ENCODE peak calls at places on chromosomes 6 and 20, in eight cellular contexts. M is GM12865, Q is AG10803, B is BJ, O is AG09309, T is AG04450, Y is fibroblast of lung, S is right lobe of liver. K is an unnamed sample.

GRCh38 chr6:159862103-159862502 is 28.7 kb upstream of the MAS1 start:
- DNase-seq in T (no peak), M (no peak), Q (no peak), O (no peak), Y (no peak), B (no peak), S (no peak), K (no peak)

GRCh38 chr6:155313602-155314091 is 637 bp downstream of the TFB1M start:
- DNase-seq in M (peak; percentile 44), Q (peak; percentile 7), Y (peak; percentile 10), T (no peak), S (no peak), O (no peak), B (no peak), K (peak; percentile 1)

GRCh38 chr20:17928211-17928611 is 40.4 kb downstream of the SNX5 start:
- DNase-seq in T (no peak), M (no peak), Y (no peak), Q (no peak), B (no peak), O (no peak), S (no peak), K (no peak)

GRCh38 chr20:4726710-4727391 is 5.1 kb downstream of the PRND start:
- DNase-seq in T (peak; percentile 36), O (peak; percentile 66), Y (peak; percentile 72), Q (peak; percentile 70), B (peak; percentile 64), S (no peak), M (peak; percentile 60), K (no peak)

GRCh38 chr20:11246251-11246775 is 572.5 kb upstream of the JAG1 start:
- DNase-seq in O (no peak), B (no peak), T (no peak), S (no peak), M (no peak), Y (no peak), Q (no peak), K (no peak)

GRCh38 chr20:1336699-1337387 is 7.9 kb upstream of the SDCBP2 start:
- DNase-seq in Q (peak; percentile 31), O (no peak), S (peak; percentile 78), T (no peak), B (no peak), Y (peak; percentile 57), M (no peak), K (no peak)

GRCh38 chr6:1498491-1499113 is 109.2 kb downstream of the FOXF2 start:
- DNase-seq in Q (peak; percentile 34), O (no peak), S (no peak), Y (no peak), M (no peak), B (no peak), T (no peak), K (no peak)

GRCh38 chr6:683742-684440 is 9.0 kb downstream of the EXOC2 start:
- DNase-seq in Q (peak; percentile 74), M (no peak), S (no peak), Y (peak; percentile 95), B (no peak), T (peak; percentile 79), O (no peak), K (no peak)

GRCh38 chr6:43801489-43802181 is 31.6 kb downstream of the VEGFA start:
- DNase-seq in O (no peak), Y (no peak), S (peak; percentile 83), Q (no peak), B (no peak), T (no peak), M (no peak), K (no peak)

GRCh38 chr20:50292324-50293243 is 102.0 kb downstream of the CEBPB start:
- DNase-seq in S (peak; percentile 98), T (peak; percentile 93), Q (peak; percentile 97), M (no peak), O (peak; percentile 94), B (peak; percentile 71), Y (peak; percentile 97), K (peak; percentile 66)

GRCh38 chr6:5151955-5152401 is 66.8 kb downstream of the PPP1R3G start:
- DNase-seq in S (no peak), O (peak; percentile 66), T (peak; percentile 18), B (peak; percentile 39), M (no peak), Q (peak; percentile 87), Y (peak; percentile 88), K (no peak)

GRCh38 chr6:101722481-101722880 is 329.0 kb downstream of the GRIK2 start:
- DNase-seq in S (no peak), B (no peak), T (no peak), Y (peak; percentile 0), O (no peak), Q (peak; percentile 37), M (no peak), K (no peak)

GRCh38 chr20:17456226-17456625 is 75.0 kb downstream of the BFSP1 start:
- DNase-seq in M (no peak), O (no peak), Q (no peak), Y (no peak), S (no peak), B (no peak), T (no peak), K (no peak)

GRCh38 chr20:50308513-50309279 is 118.1 kb downstream of the CEBPB start:
- DNase-seq in O (peak; percentile 98), B (peak; percentile 90), M (no peak), Y (peak; percentile 99), S (peak; percentile 96), Q (peak; percentile 100), T (peak; percentile 98), K (peak; percentile 80)

DNA sequence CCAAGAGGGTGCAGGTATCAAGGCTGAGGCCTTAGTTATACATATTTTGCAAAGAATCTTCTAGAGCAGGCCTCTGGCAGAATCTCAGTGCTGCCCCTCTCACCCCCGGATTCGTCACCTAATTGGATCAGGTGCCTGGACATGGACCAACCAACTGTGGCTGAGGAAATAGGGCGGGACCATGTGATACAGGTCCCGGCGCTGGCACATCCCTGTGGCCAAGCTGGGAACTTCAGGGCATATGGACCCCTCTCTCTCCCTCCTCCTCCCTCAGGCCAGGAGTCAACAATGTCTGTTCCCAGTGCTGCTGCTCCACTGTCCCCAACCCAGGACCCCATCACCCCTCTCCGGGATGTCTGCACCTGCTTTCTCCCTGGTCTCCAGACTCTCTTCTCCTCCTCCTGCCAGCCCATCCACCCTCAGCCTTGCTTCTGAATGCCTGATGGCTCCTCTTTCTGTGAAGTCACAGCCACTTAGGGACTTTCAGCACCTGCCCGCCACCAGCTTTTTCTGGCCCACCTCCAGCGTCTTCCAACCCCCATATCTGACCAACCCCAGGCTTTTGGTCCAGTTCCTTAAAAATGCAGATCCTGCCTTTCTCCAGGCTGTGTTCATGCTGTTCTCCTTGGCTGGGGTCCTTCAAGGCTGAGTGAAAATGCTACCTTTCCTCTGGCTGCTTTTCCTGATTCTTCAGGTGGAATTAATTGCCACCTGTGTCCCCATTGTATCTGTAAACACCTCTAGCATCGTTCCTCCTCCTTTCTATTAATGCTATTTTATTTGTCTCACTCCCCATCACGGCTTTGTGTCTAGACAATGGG is 19.0 kb upstream of the MLN start:
- DNase-seq in O (no peak), T (no peak), Y (no peak), S (no peak), Q (no peak), M (peak; percentile 18), B (no peak), K (no peak)
- TF ChIP-seq CTCF in O (peak; percentile 32), T (peak; percentile 36), Y (no peak), S (no peak), Q (peak; percentile 24), M (no peak), B (peak; percentile 27), K (peak; percentile 26)

DNA sequence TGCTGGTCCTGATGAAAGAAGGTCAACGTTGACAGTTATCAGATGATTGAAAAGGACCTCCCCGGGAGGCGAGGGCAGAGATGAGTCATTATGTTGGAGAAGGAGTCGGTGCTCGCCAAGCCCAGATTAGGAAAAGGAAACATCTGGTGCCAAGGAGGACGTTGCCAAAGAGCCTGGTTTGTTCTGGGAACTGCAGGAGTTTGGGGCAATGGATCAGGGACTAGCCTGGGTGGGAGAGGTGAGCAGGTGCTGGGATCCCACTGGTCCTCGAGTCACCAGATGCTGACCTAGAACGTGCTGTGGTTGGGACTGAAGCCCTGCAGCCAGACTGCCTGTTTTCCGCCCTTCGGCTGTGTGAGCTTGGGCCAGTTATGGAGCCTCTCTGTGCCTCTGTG is 130.2 kb upstream of the GGTLC1 start:
- DNase-seq in M (no peak), Y (no peak), O (no peak), B (no peak), Q (peak; percentile 25), T (no peak), S (no peak), K (no peak)
- H3K4me3 ChIP-seq in M (no peak overlapping the region), Y (no peak overlapping the region), O (no peak overlapping the region), B (no peak overlapping the region), Q (no peak overlapping the region), T (no peak overlapping the region), S (no peak overlapping the region), K (no peak overlapping the region)

DNA sequence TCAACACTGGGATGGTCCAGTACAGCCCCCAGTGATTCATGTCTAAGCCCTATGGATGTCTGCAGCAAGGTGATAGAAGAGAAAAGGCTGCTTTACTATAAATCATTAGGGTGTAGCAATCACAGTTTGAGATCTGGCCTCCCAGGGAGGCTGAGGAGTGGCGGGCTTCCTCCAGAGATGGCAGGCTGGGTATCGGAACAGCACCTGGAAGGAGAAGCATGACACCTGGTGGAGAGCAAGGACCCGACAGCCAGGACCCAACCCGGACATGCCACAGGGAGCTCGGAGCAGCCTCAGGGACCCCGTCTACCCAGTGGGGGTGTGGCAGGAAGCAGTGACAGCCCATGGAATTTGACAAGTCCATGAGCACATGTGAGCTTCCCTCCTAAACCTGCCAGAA is 114.8 kb upstream of the CD93 start:
- DNase-seq in Q (no peak), Y (peak; percentile 17), B (no peak), M (peak; percentile 28), O (no peak), S (no peak), T (no peak), K (no peak)
- TF ChIP-seq CTCF in Q (peak; percentile 28), Y (no peak), B (peak; percentile 22), M (peak; percentile 35), O (peak; percentile 41), S (peak; percentile 20), T (peak; percentile 37), K (peak; percentile 69)

GRCh38 chr6:27772261-27773001 is 139.8 kb downstream of the OR2B2 start:
- DNase-seq in T (peak; percentile 66), S (peak; percentile 88), B (no peak), M (peak; percentile 93), O (peak; percentile 53), Y (peak; percentile 80), Q (peak; percentile 83), K (no peak)

GRCh38 chr6:27768556-27768955 is 143.6 kb downstream of the OR2B2 start:
- DNase-seq in O (no peak), S (no peak), Q (no peak), Y (no peak), B (no peak), M (no peak), T (no peak), K (no peak)

GRCh38 chr6:27767851-27768250 is 144.3 kb downstream of the OR2B2 start:
- DNase-seq in T (no peak), M (no peak), B (no peak), S (no peak), Q (no peak), Y (no peak), O (no peak), K (no peak)

GRCh38 chr6:27770724-27771123 is 141.5 kb downstream of the OR2B2 start:
- DNase-seq in S (no peak), B (no peak), T (no peak), M (no peak), Q (no peak), O (no peak), Y (no peak), K (no peak)

DNA sequence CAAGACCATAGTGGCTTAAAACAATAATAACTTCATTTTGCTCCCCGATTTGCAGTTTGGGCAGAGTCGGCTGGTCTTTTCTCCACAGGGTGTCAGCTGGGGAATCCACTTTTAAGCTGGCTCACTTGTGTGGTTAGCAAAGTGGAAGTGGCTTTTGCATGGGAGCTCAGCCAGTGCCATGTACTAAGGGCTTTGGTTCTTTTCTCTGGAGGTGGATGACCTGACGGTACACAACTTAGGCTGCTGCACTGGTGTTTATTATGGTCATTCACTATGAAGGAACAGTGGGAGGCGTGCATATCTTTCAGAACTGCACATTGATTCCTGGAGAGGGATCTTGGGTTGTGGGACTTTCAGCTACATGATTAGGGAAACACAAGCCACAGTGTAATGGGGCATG is 141.0 kb downstream of the OR2B2 start:
- DNase-seq in S (no peak), M (no peak), O (no peak), Q (no peak), B (no peak), T (no peak), Y (no peak), K (no peak)
- H3K4me3 ChIP-seq in S (no peak overlapping the region), M (no peak overlapping the region), O (no peak overlapping the region), Q (no peak overlapping the region), B (no peak overlapping the region), T (no peak overlapping the region), Y (no peak overlapping the region), K (no peak overlapping the region)